ENCODE peak calls at places on chromosome 14, in seven cellular contexts. X is brain microvascular endothelial cell, F is stomach, N is fibroblast of lung, Y is AG09309, R is gastrocnemius medialis, W is pancreas. E is an unnamed sample.

GRCh38 chr14:33756833-33757232 is 194.0 kb downstream of the EGLN3 start:
- DNase-seq in X (no peak), F (no peak), N (peak; percentile 32), Y (no peak), R (no peak), W (no peak), E (no peak)

GRCh38 chr14:20403521-20403920 is 9.8 kb downstream of the TEP1 start:
- DNase-seq in X (no peak), F (no peak), N (no peak), Y (no peak), R (no peak), W (no peak), E (no peak)

GRCh38 chr14:103392106-103392505 is 6.9 kb downstream of the MARK3 start:
- DNase-seq in X (no peak), F (no peak), N (no peak), Y (no peak), R (no peak), W (no peak), E (no peak)

GRCh38 chr14:90795744-90796143 is 20.5 kb downstream of the TTC7B start:
- DNase-seq in X (peak; percentile 87), F (no peak), N (peak; percentile 85), Y (peak; percentile 59), R (no peak), W (no peak), E (peak; percentile 67)

GRCh38 chr14:34711169-34711568 is 3.2 kb downstream of the CFL2 start:
- DNase-seq in X (peak; percentile 89), F (no peak), N (peak; percentile 94), Y (peak; percentile 76), R (peak; percentile 53), W (no peak), E (peak; percentile 93)

GRCh38 chr14:61355892-61356325 is 34.5 kb downstream of the PRKCH start:
- DNase-seq in X (peak; percentile 69), F (no peak), N (peak; percentile 55), Y (no peak), R (peak; percentile 5), W (peak; percentile 37), E (no peak)

GRCh38 chr14:57998731-57999130 is 132.8 kb upstream of the SLC35F4 start:
- DNase-seq in X (no peak), F (no peak), N (no peak), Y (no peak), R (no peak), W (no peak), E (no peak)

GRCh38 chr14:99224116-99224910 is 47.7 kb downstream of the BCL11B start:
- DNase-seq in X (no peak), F (no peak), N (no peak), Y (no peak), R (no peak), W (no peak), E (no peak)

GRCh38 chr14:44782775-44783238 is 178.9 kb downstream of the KLHL28 start:
- DNase-seq in X (no peak), F (no peak), N (peak; percentile 95), Y (no peak), R (no peak), W (no peak), E (no peak)

GRCh38 chr14:52977798-52978197 is 26.9 kb upstream of the FERMT2 start:
- DNase-seq in X (no peak), F (no peak), N (peak; percentile 13), Y (no peak), R (no peak), W (peak; percentile 36), E (no peak)

GRCh38 chr14:50045039-50045711 is 71.2 kb downstream of the VCPKMT start:
- DNase-seq in X (peak; percentile 50), F (peak; percentile 87), N (peak; percentile 84), Y (peak; percentile 63), R (peak; percentile 61), W (peak; percentile 79), E (no peak)

GRCh38 chr14:105197274-105197673 is 16.2 kb upstream of the NUDT14 start:
- DNase-seq in X (no peak), F (no peak), N (peak; percentile 25), Y (peak; percentile 23), R (no peak), W (no peak), E (no peak)

GRCh38 chr14:104421401-104421821 is 158.2 kb upstream of the C14orf180 start:
- DNase-seq in X (no peak), F (no peak), N (no peak), Y (no peak), R (no peak), W (no peak), E (no peak)

GRCh38 chr14:37466623-37467088 is 128.4 kb downstream of the FOXA1 start:
- DNase-seq in X (no peak), F (no peak), N (no peak), Y (no peak), R (no peak), W (no peak), E (no peak)

GRCh38 chr14:60594077-60594476 is 55.2 kb downstream of the SIX1 start:
- DNase-seq in X (no peak), F (no peak), N (no peak), Y (no peak), R (no peak), W (no peak), E (no peak)

GRCh38 chr14:99579077-99579836 is 24.8 kb downstream of the CCDC85C start:
- DNase-seq in X (no peak), F (peak; percentile 92), N (no peak), Y (no peak), R (no peak), W (peak; percentile 88), E (no peak)

GRCh38 chr14:38788060-38788459 is 315.0 kb downstream of the SEC23A start:
- DNase-seq in X (no peak), F (no peak), N (no peak), Y (no peak), R (no peak), W (no peak), E (no peak)

GRCh38 chr14:97306133-97306784 is 509.1 kb downstream of the VRK1 start:
- DNase-seq in X (no peak), F (no peak), N (peak; percentile 32), Y (no peak), R (no peak), W (no peak), E (no peak)

GRCh38 chr14:83255015-83255726 is 1721.5 kb upstream of the SEL1L start:
- DNase-seq in X (no peak), F (no peak), N (no peak), Y (no peak), R (no peak), W (no peak), E (no peak)

GRCh38 chr14:29953501-29953900 is 25.9 kb upstream of the PRKD1 start:
- DNase-seq in X (no peak), F (no peak), N (no peak), Y (no peak), R (no peak), W (no peak), E (no peak)

GRCh38 chr14:65945333-65945732 is 532.8 kb downstream of the FUT8 start:
- DNase-seq in X (no peak), F (no peak), N (no peak), Y (no peak), R (no peak), W (no peak), E (no peak)

GRCh38 chr14:54784657-54785056 is 118.0 kb downstream of the GCH1 start:
- DNase-seq in X (no peak), F (no peak), N (no peak), Y (no peak), R (peak; percentile 94), W (no peak), E (no peak)

GRCh38 chr14:76768201-76768656 is 7.0 kb downstream of the VASH1 start:
- DNase-seq in X (no peak), F (peak; percentile 40), N (no peak), Y (no peak), R (no peak), W (peak; percentile 60), E (no peak)
- TF ChIP-seq CTCF in X (no peak), F (no peak), N (no peak), Y (no peak), R (no peak), W (no peak), E (no peak)

GRCh38 chr14:94480809-94481208 is 4.8 kb upstream of the SERPINA9 start:
- DNase-seq in X (no peak), F (no peak), N (peak; percentile 24), Y (no peak), R (no peak), W (no peak), E (no peak)
- H3K4me3 ChIP-seq in X (no peak overlapping the region), F (no peak overlapping the region), N (no peak overlapping the region), Y (no peak overlapping the region), R (no peak overlapping the region), W (no peak overlapping the region), E (no peak overlapping the region)

GRCh38 chr14:77124345-77125274 is 17.0 kb downstream of the ZDHHC22 start:
- DNase-seq in X (no peak), F (peak; percentile 72), N (peak; percentile 17), Y (no peak), R (no peak), W (peak; percentile 39), E (no peak)
- TF ChIP-seq CTCF in X (no peak), F (peak; percentile 55), N (peak; percentile 16), Y (no peak), R (peak; percentile 93), W (peak; percentile 16), E (peak; percentile 16)

GRCh38 chr14:100901391-100902183 is 1.9 kb downstream of the RTL1 start:
- DNase-seq in X (no peak), F (no peak), N (no peak), Y (no peak), R (no peak), W (no peak), E (no peak)

GRCh38 chr14:100902295-100902694 is 1.2 kb downstream of the RTL1 start:
- DNase-seq in X (no peak), F (no peak), N (no peak), Y (no peak), R (no peak), W (no peak), E (no peak)

GRCh38 chr14:100903672-100904185 is at the start of gene RTL1:
- DNase-seq in X (no peak), F (no peak), N (no peak), Y (no peak), R (no peak), W (no peak), E (no peak)

GRCh38 chr14:100904307-100905019 is 941 bp upstream of the RTL1 start:
- DNase-seq in X (no peak), F (no peak), N (peak; percentile 27), Y (no peak), R (no peak), W (no peak), E (no peak)

DNA sequence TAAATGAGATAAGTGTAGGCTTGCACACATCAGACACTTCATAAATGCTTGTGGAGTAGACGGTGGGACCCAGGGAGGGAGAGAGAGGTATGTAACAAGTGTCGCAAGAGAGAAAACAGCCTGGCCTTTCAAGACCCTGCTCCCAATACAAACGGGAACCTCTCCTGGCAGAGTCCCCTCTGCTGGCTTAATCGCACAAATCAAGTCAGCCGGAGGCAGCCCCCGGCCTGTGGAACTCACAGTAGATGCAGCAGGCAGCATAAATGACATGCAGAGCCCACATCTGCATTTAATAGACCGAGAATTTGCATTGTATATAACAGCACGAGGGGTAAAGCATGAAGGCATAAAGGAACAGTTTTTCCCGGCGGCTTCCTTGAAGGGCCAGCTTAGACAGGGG is 730 bp downstream of the RTL1 start:
- DNase-seq in X (no peak), F (no peak), N (no peak), Y (no peak), R (no peak), W (no peak), E (no peak)
- H3K4me3 ChIP-seq in X (no peak overlapping the region), F (no peak overlapping the region), N (no peak overlapping the region), Y (no peak overlapping the region), R (no peak overlapping the region), W (no peak overlapping the region), E (no peak overlapping the region)